ENCODE peak calls at places on chromosomes 4 and X, in ten cellular contexts. C, I, D, Z, N, O, U, Y, J and T are unnamed samples. For H3K36me3, the result is how much of the 10 kb centered on the place peaks cover.

GRCh38 chr4:122635205-122635604 is 14.3 kb upstream of the IL21 start:
- ATAC-seq in C (no peak), I (no peak), D (no peak), Z (no peak), N (no peak), O (no peak), U (no peak), Y (no peak), J (no peak), T (no peak)

GRCh38 chr4:112752061-112752460 is 115.1 kb downstream of the LARP7 start:
- ATAC-seq in C (no peak), I (no peak), D (no peak), Z (no peak), N (no peak), O (no peak), U (no peak), Y (no peak), J (no peak), T (no peak)

GRCh38 chrX:103356023-103356798 is at the start of gene TCEAL9:
- ATAC-seq in C (peak), I (peak), D (peak), Z (peak), N (peak), O (peak), U (no peak), Y (peak), J (peak), T (peak)

GRCh38 chrX:133745361-133745760 is 240.0 kb downstream of the GPC3 start:
- ATAC-seq in C (no peak), I (no peak), D (no peak), Z (no peak), N (no peak), O (no peak), U (peak), Y (no peak), J (no peak), T (no peak)

GRCh38 chr4:113607998-113608397 is 153.5 kb downstream of the CAMK2D start:
- ATAC-seq in C (no peak), I (no peak), D (no peak), Z (no peak), N (no peak), O (no peak), U (no peak), Y (no peak), J (no peak), T (no peak)

GRCh38 chrX:69600182-69600581 is 15.7 kb upstream of the EDA start:
- ATAC-seq in C (no peak), I (no peak), D (no peak), Z (no peak), N (no peak), O (no peak), U (no peak), Y (no peak), J (no peak), T (no peak)

GRCh38 chrX:651922-652775 is 21.6 kb downstream of the SHOX start:
- ATAC-seq in C (no peak), I (no peak), D (no peak), Z (no peak), N (no peak), O (no peak), U (no peak), Y (no peak), J (no peak), T (no peak)

GRCh38 chr4:72887152-72887551 is 182.4 kb downstream of the COX18 start:
- ATAC-seq in C (no peak), I (no peak), D (peak), Z (no peak), N (no peak), O (no peak), U (no peak), Y (no peak), J (no peak), T (no peak)

GRCh38 chr4:1029536-1029935 is 18.1 kb downstream of the FGFRL1 start:
- ATAC-seq in C (no peak), I (no peak), D (no peak), Z (no peak), N (no peak), O (no peak), U (no peak), Y (no peak), J (no peak), T (no peak)

GRCh38 chrX:132676561-132677186 is 187.8 kb upstream of the MBNL3 start:
- ATAC-seq in C (no peak), I (no peak), D (no peak), Z (no peak), N (no peak), O (no peak), U (no peak), Y (no peak), J (no peak), T (no peak)

GRCh38 chrX:154010330-154011087 is 9.2 kb downstream of the IRAK1 start:
- ATAC-seq in C (no peak), I (no peak), D (peak), Z (no peak), N (no peak), O (no peak), U (peak), Y (peak), J (peak), T (no peak)

GRCh38 chrX:76253432-76253831 is 80.6 kb downstream of the PBDC1 start:
- ATAC-seq in C (peak), I (peak), D (no peak), Z (peak), N (no peak), O (peak), U (peak), Y (peak), J (no peak), T (peak)

GRCh38 chr4:92305148-92305877 is 1.5 kb downstream of the GRID2 start:
- ATAC-seq in C (no peak), I (peak), D (peak), Z (peak), N (peak), O (peak), U (no peak), Y (peak), J (no peak), T (peak)

GRCh38 chr4:175253184-175253902 is 335.2 kb downstream of the ADAM29 start:
- ATAC-seq in C (no peak), I (no peak), D (no peak), Z (no peak), N (no peak), O (no peak), U (no peak), Y (peak), J (no peak), T (no peak)

DNA sequence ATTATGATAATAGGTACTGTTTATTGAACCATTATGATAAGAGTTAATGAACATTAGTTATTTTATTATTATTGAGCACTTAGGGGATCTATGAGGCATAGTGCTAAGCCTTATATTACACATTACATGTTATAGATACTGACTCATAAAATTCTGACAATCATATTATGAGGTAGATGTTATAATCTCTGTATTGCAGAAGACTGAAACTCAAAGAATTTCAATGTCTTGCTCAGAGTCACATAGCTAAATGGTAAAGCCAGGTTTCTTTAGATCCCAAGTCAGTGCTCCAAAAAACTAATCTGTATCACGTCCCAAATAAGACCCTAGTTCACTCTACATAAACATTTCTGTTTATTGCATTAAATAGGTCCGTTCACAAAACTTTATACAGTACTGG is 207.2 kb upstream of the CNKSR2 start:
- ATAC-seq in C (no peak), I (no peak), D (no peak), Z (no peak), N (no peak), O (no peak), U (no peak), Y (no peak), J (no peak), T (no peak)
- H3K36me3 ChIP-seq in C (under half), I (under half), D (under half), Z (under half), N (under half), O (under half), U (under half), Y (under half), J (under half), T (under half)

GRCh38 chrX:71096702-71097032 is 1.0 kb downstream of the FOXO4 start:
- ATAC-seq in C (peak), I (no peak), D (no peak), Z (no peak), N (peak), O (peak), U (no peak), Y (no peak), J (no peak), T (no peak)
- H3K36me3 ChIP-seq in C (under half), I (under half), D (under half), Z (under half), N (under half), O (under half), U (under half), Y (under half), J (under half), T (under half)

DNA sequence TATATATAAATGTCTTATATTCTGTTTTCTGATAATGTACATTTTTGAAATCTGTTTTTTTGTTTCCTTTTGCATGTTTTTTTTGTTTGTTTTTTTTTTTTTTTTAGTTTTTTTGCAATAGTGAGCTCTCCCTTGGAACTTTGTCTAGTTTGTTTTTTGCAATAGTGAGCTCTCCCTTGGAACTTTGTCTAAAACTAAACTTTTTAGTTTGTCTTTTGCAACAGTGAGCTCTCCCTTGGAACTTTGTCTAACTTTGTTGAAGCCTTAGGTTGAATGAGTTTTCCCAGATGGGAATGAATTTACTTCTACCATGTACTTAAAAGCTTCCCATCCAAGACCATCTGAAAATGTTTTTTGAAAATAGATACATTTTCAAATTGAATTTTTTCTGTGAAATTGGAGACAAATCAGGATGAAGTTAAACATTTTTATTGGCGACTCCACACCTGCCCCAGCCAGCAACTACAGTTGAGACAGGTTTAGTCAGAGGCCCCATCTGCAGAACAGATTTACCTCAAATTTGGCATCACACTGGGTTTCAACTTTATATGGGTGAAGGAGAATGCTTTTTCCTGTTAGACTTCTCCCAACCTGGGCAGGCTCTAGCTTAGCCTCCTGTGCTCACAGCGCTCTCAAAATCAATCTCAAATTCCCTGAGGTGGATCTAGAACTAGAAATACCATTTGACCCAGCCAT is 16.0 kb downstream of the SLC9B2 start:
- ATAC-seq in C (no peak), I (no peak), D (no peak), Z (no peak), N (no peak), O (no peak), U (no peak), Y (no peak), J (no peak), T (no peak)
- H3K36me3 ChIP-seq in C (under half), I (under half), D (under half), Z (under half), N (under half), O (under half), U (under half), Y (under half), J (under half), T (under half)

DNA sequence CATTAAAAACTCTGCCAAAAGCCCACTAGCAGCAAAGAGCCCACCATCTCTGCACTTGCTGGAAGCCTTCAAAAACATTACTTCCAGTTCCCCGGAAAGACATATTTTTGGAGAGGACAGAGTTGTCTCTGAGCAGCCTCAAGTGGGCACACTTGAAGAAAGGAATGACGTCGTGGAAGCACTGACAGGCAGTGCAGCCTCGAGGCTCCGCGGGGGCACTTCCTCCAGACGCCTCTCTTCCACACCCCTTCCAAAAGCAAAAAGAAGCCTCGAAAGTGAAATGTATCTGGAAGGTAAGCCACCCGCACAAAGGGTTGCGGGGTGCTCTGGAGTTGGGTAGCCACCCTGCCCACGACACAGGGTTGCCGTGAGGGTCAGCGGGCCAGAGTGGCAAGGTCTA is 25.9 kb downstream of the OFD1 start:
- ATAC-seq in C (no peak), I (no peak), D (no peak), Z (no peak), N (no peak), O (no peak), U (no peak), Y (no peak), J (no peak), T (no peak)
- H3K36me3 ChIP-seq in C (half or more), I (under half), D (under half), Z (under half), N (half or more), O (under half), U (under half), Y (under half), J (under half), T (under half)

GRCh38 chr4:153616005-153616555 is 68.0 kb upstream of the TLR2 start:
- ATAC-seq in C (no peak), I (no peak), D (no peak), Z (no peak), N (no peak), O (peak), U (no peak), Y (no peak), J (no peak), T (no peak)

GRCh38 chr4:153619811-153620210 is 64.3 kb upstream of the TLR2 start:
- ATAC-seq in C (no peak), I (no peak), D (no peak), Z (peak), N (no peak), O (no peak), U (no peak), Y (no peak), J (no peak), T (no peak)

GRCh38 chr4:153622093-153622492 is 62.0 kb upstream of the TLR2 start:
- ATAC-seq in C (no peak), I (no peak), D (no peak), Z (no peak), N (no peak), O (peak), U (no peak), Y (peak), J (no peak), T (peak)

GRCh38 chr4:153620352-153620751 is 63.7 kb upstream of the TLR2 start:
- ATAC-seq in C (no peak), I (no peak), D (no peak), Z (peak), N (no peak), O (no peak), U (no peak), Y (no peak), J (no peak), T (no peak)

DNA sequence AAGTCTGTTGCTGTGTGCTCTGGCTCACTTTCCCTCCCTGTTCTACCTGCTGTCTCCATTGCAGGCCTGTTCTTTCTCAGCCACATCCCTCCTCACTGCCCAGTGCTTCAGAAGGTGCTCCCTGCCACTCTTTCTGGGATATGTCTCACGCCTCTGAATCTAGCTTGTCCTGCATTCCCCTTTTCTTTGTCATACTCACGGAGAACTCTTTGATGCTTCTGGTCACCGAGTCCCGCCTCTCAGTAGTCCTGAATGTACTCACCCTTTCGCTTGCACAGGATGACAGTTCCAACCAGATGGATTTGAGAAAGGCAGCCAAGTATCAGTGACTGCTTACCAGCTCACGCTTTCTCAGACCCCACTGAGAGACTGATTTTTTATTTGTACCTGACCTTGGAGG is 65.2 kb upstream of the TLR2 start:
- ATAC-seq in C (no peak), I (no peak), D (no peak), Z (no peak), N (peak), O (no peak), U (no peak), Y (no peak), J (no peak), T (no peak)
- H3K36me3 ChIP-seq in C (half or more), I (under half), D (under half), Z (under half), N (half or more), O (under half), U (under half), Y (under half), J (under half), T (half or more)

GRCh38 chr4:7697821-7698220 is 241.8 kb downstream of the AFAP1 start:
- ATAC-seq in C (no peak), I (no peak), D (no peak), Z (no peak), N (peak), O (no peak), U (no peak), Y (no peak), J (no peak), T (no peak)
- H3K36me3 ChIP-seq in C (under half), I (under half), D (under half), Z (under half), N (under half), O (under half), U (under half), Y (under half), J (under half), T (under half)

GRCh38 chr4:87497586-87497985 is 31.6 kb downstream of the SPARCL1 start:
- ATAC-seq in C (no peak), I (no peak), D (no peak), Z (no peak), N (peak), O (no peak), U (no peak), Y (no peak), J (no peak), T (no peak)
- H3K36me3 ChIP-seq in C (under half), I (under half), D (under half), Z (under half), N (half or more), O (under half), U (under half), Y (under half), J (under half), T (half or more)

DNA sequence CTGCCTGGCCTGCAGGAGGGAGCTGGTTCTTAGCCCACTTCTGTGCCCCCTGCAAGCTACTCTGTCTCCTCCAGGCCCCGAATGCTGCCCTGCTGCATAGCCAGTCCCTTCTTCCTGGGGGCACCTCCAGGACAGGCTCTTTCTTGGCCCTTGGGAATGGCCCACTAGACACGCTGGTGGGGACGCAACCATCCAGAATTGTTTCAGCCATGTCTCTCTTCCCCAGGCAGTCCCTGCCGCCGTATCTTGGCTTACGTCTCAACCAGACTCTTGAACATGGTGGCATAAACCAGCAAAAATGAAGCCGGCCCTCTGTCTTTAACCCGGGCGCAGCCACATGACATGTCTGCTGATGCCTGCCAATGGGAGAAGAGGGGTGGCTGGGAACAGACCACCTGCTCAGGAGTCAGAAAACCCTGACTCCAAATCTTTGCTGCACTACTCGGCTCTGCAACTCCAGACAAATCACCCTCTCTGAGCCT is 9.0 kb downstream of the LRPAP1 start:
- ATAC-seq in C (no peak), I (no peak), D (no peak), Z (no peak), N (no peak), O (no peak), U (no peak), Y (no peak), J (no peak), T (no peak)
- H3K36me3 ChIP-seq in C (half or more), I (under half), D (under half), Z (half or more), N (half or more), O (under half), U (under half), Y (half or more), J (under half), T (under half)